ENCODE peak calls at places on chromosomes 3 and 15, in six cellular contexts. E is heart left ventricle, F is mesendoderm, U is body of pancreas, R is upper lobe of left lung, V is kidney. M is an unnamed sample. For H3K4me1, the result is how much of the 10 kb centered on the place peaks cover.

GRCh38 chr15:100124936-100125626 is 216.7 kb downstream of the ADAMTS17 start:
- DNase-seq in F (no peak), V (no peak), U (no peak), R (no peak), E (no peak), M (no peak)

GRCh38 chr15:93929375-93930094 is 301.8 kb upstream of the MCTP2 start:
- DNase-seq in V (no peak), E (peak), F (peak), R (no peak), U (peak), M (peak)

GRCh38 chr3:4772171-4772804 is 206.9 kb upstream of the BHLHE40 start:
- DNase-seq in U (peak), V (peak), E (peak), R (no peak), F (no peak), M (peak)

GRCh38 chr3:102255736-102256135 is 179.1 kb upstream of the ZPLD1 start:
- DNase-seq in F (no peak), E (no peak), V (no peak), U (no peak), R (no peak), M (no peak)

GRCh38 chr3:147672436-147672835 is 263.3 kb downstream of the ZIC1 start:
- DNase-seq in F (no peak), U (no peak), E (no peak), R (no peak), V (no peak), M (no peak)

GRCh38 chr3:56547486-56547885 is 9.5 kb upstream of the CCDC66 start:
- DNase-seq in R (no peak), V (no peak), U (no peak), F (no peak), E (no peak), M (no peak)

GRCh38 chr3:122947621-122948202 is 79.9 kb downstream of the SEMA5B start:
- DNase-seq in U (no peak), F (no peak), V (no peak), R (no peak), E (no peak), M (peak)

GRCh38 chr3:105999856-106000255 is 131.0 kb upstream of the CBLB start:
- DNase-seq in E (no peak), F (peak), R (no peak), U (no peak), V (no peak), M (no peak)

GRCh38 chr3:47419083-47420043 is 38.5 kb downstream of the PTPN23 start:
- DNase-seq in R (no peak), V (no peak), F (no peak), U (no peak), E (no peak), M (no peak)

GRCh38 chr3:38107911-38108648 is 28.8 kb downstream of the ACAA1 start:
- DNase-seq in U (no peak), V (no peak), F (no peak), R (no peak), E (no peak), M (no peak)

GRCh38 chr15:37847776-37848175 is 86.7 kb upstream of the TMCO5A start:
- DNase-seq in R (no peak), E (no peak), F (no peak), V (no peak), U (no peak), M (no peak)

GRCh38 chr3:22297436-22297835 is 546.4 kb upstream of the ZNF385D start:
- DNase-seq in E (no peak), V (no peak), U (no peak), R (no peak), F (no peak), M (no peak)

GRCh38 chr15:85646538-85647091 is 148.1 kb downstream of the KLHL25 start:
- DNase-seq in V (no peak), U (no peak), R (no peak), E (no peak), F (peak), M (peak)

GRCh38 chr3:99836681-99837080 is 19.0 kb downstream of the CMSS1 start:
- DNase-seq in V (no peak), R (no peak), U (no peak), E (no peak), F (no peak), M (no peak)

GRCh38 chr3:146883292-146883691 is 278.1 kb upstream of the PLSCR5 start:
- DNase-seq in R (no peak), E (no peak), F (no peak), V (no peak), U (no peak), M (no peak)

GRCh38 chr3:48119495-48120193 is 68.6 kb downstream of the CDC25A start:
- DNase-seq in E (peak), U (peak), F (no peak), R (no peak), V (peak), M (no peak)

GRCh38 chr15:34049096-34049495 is 10.1 kb upstream of the AVEN start:
- DNase-seq in V (no peak), R (no peak), U (no peak), E (no peak), F (peak), M (peak)

GRCh38 chr3:169146112-169146665 is 517.3 kb downstream of the MECOM start:
- DNase-seq in E (peak), F (peak), V (peak), R (peak), U (peak), M (peak)

GRCh38 chr3:156509209-156510174 is 45.4 kb downstream of the SSR3 start:
- DNase-seq in F (peak), V (no peak), U (no peak), R (no peak), E (no peak), M (peak)

GRCh38 chr3:38016410-38016809 is 13.0 kb downstream of the PLCD1 start:
- DNase-seq in R (no peak), V (peak), F (no peak), E (no peak), U (no peak), M (no peak)

GRCh38 chr3:185465471-185465870 is 33.4 kb downstream of the TMEM41A start:
- DNase-seq in E (no peak), R (no peak), V (no peak), U (no peak), F (no peak), M (no peak)

GRCh38 chr3:101813817-101814440 is 34.9 kb downstream of the NXPE3 start:
- DNase-seq in F (no peak), R (no peak), E (no peak), V (no peak), U (no peak), M (no peak)

GRCh38 chr15:31397851-31398661 is 71.4 kb downstream of the KLF13 start:
- DNase-seq in E (no peak), V (peak), R (no peak), F (peak), U (no peak), M (no peak)

GRCh38 chr15:65535192-65535591 is 4.9 kb downstream of the HACD3 start:
- DNase-seq in U (no peak), E (no peak), R (no peak), F (no peak), V (no peak), M (peak)

GRCh38 chr15:94323076-94323475 is 91.7 kb downstream of the MCTP2 start:
- DNase-seq in V (no peak), U (no peak), F (peak), E (no peak), R (no peak), M (no peak)

GRCh38 chr3:188697127-188697526 is 474.6 kb upstream of the TPRG1 start:
- DNase-seq in F (no peak), U (no peak), R (no peak), V (no peak), E (no peak), M (no peak)

GRCh38 chr3:185402561-185402960 is 39.6 kb downstream of the MAP3K13 start:
- DNase-seq in E (no peak), V (no peak), R (no peak), U (peak), F (no peak), M (peak)

GRCh38 chr3:126354776-126355175 is 2.4 kb downstream of the KLF15 start:
- DNase-seq in U (peak), F (no peak), E (no peak), R (peak), V (peak), M (no peak)

GRCh38 chr3:127206611-127207516 is 13.9 kb downstream of the PRR23E start:
- DNase-seq in R (peak), F (no peak), V (no peak), U (no peak), E (no peak), M (no peak)

GRCh38 chr3:196875258-196875657 is 7.5 kb downstream of the SENP5 start:
- DNase-seq in U (no peak), E (no peak), F (no peak), V (no peak), R (no peak), M (no peak)

GRCh38 chr15:87144775-87145174 is 1065.1 kb downstream of the AGBL1 start:
- DNase-seq in E (no peak), R (no peak), U (no peak), V (no peak), F (no peak), M (peak)

GRCh38 chr3:187445352-187445751 is 77.2 kb downstream of the RTP4 start:
- DNase-seq in F (no peak), U (no peak), V (no peak), R (no peak), E (no peak), M (no peak)

DNA sequence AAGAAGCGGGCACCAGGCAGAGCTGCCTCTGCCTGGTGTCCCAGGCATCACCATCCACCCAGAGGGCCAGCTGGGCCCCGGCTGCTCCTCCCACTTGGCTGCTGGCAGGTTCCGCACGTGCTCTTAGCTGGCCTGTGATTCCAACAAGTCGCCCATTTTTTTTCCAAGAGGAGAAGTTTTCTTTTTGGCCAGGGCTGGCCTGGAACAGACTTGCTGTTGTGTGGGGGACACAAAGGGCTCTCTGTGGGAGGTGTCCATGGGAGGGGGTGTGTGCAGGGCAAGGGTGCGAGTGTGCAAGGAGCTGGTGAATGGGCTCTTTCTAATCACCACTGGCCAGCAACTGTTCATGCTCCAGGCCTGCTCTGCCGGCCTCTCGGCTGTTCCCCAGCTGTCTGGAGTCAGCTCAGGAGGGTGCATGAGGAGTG is 7.3 kb downstream of the AMOTL2 start:
- DNase-seq in E (peak), V (peak), R (peak), F (no peak), U (no peak), M (no peak)
- H3K4me3 ChIP-seq in E (no peak), V (no peak), R (no peak), F (no peak), U (no peak), M (no peak)

GRCh38 chr15:70502576-70502975 is 260.8 kb downstream of the UACA start:
- DNase-seq in E (no peak), R (no peak), U (no peak), V (no peak), F (no peak), M (no peak)
- H3K4me1 ChIP-seq in E (under half), R (under half), U (under half), V (under half), F (under half), M (under half)

GRCh38 chr15:50124557-50125080 is 5.6 kb upstream of the ATP8B4 start:
- DNase-seq in E (no peak), F (no peak), U (no peak), V (no peak), R (no peak), M (no peak)
- H3K4me3 ChIP-seq in E (no peak), F (no peak), U (no peak), V (no peak), R (no peak), M (no peak)

GRCh38 chr15:78306176-78306774 is 6.9 kb upstream of the SKIC8 start:
- DNase-seq in E (no peak), U (no peak), F (peak), R (no peak), V (no peak), M (peak)

GRCh38 chr15:78302579-78302978 is 3.2 kb upstream of the SKIC8 start:
- DNase-seq in E (no peak), F (no peak), R (no peak), V (no peak), U (no peak), M (peak)

GRCh38 chr15:78303729-78304486 is 4.5 kb upstream of the SKIC8 start:
- DNase-seq in E (no peak), U (no peak), V (no peak), F (no peak), R (peak), M (no peak)

GRCh38 chr15:78301813-78302212 is 2.4 kb upstream of the SKIC8 start:
- DNase-seq in V (no peak), F (no peak), E (no peak), U (no peak), R (no peak), M (peak)

DNA sequence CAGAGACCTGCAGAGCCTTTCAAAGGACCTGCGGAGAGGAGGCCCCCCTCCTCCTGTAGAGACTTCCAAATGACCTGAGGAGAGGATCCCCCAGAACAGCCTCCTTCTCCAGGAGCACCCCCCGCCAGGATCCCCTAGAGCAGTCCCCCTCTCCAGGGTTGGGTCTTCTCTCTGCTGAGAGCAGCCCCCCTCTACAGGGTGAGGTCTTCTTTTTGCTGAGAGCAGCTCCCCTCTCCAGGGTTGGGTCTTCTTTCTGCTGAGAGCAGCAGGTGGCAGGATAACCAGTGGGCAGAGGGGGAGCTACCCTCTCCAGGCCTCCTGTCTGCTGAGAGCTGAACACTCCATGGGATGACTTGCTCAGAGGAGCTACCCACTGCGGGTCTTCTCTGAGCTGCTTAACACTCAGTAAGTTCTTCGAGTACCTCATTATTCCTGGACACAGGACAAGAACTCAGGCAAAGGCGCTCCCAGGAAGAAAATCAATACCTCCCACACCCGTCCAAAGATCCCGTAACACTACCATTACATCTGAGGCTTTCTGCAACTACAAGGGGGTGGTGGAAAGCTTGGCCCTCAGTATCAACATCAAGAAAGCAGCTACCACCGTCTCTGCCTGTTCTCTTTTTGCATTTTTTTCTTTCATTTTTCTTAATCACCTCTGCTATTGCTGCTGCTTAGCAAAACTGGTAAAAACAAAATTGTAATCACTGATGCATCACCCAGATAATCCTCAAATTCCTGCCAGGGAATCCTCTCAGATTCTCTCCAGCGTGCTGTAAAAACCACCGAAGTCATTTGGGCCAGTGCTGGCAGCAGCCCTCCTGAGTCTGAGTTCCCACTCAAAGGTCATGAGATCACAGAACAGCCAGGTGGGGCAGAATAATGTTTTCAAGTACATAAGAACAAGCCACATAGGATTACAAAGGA is 5.3 kb upstream of the SKIC8 start:
- DNase-seq in V (no peak), F (no peak), U (no peak), R (no peak), E (no peak), M (no peak)
- H3K4me1 ChIP-seq in V (under half), F (under half), U (under half), R (under half), E (under half), M (under half)

DNA sequence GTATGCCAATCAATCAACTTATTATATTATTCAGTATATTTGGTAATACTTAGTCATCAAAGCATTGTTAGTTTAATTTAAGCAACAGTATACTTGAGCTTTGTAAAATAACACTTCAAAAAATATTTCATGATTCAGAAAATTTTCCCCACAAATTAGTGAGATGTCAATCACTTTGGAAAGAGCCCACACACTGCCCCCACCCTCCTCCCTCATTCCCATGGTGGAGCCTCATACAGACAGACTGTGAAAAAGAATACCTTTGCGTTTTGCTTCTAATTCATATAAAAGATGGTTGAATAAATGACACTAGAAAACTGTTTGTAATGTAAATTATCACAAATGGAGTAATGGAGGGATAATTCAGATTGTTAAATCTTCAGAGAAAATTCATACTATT is 43.3 kb upstream of the MYO5C start:
- DNase-seq in U (no peak), R (no peak), V (no peak), E (no peak), F (no peak), M (no peak)
- H3K4me3 ChIP-seq in U (no peak), R (no peak), V (no peak), E (no peak), F (no peak), M (no peak)

GRCh38 chr3:57967590-57967989 is 40.6 kb upstream of the FLNB start:
- DNase-seq in F (no peak), U (no peak), R (no peak), E (no peak), V (no peak), M (no peak)
- H3K4me1 ChIP-seq in F (under half), U (under half), R (under half), E (under half), V (under half), M (under half)

DNA sequence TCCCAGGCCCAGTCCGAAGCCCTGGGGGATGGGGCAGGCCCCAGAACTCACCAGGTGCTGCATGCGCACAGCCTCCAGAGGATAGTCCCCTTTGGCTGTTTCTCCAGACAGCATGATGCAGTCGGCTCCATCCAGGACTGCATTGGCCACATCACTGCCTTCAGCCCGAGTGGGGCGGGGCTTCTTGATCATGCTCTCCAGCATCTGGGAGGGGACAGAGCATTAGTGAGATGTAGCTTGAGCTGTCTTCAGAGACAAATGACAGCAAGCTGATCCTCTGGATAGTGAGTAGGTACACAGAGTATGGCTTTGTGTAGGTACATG is 9.1 kb upstream of the GRAMD2A start:
- DNase-seq in U (no peak), R (no peak), E (no peak), F (no peak), V (no peak), M (no peak)
- H3K4me3 ChIP-seq in U (no peak), R (no peak), E (no peak), F (no peak), V (no peak), M (no peak)

GRCh38 chr3:32217339-32217738 is 21.1 kb upstream of the CMTM8 start:
- DNase-seq in R (no peak), E (no peak), V (no peak), F (no peak), U (peak), M (no peak)
- H3K4me1 ChIP-seq in R (under half), E (under half), V (under half), F (under half), U (under half), M (under half)

GRCh38 chr15:95326689-95327525 is 1003.6 kb upstream of the NR2F2 start:
- DNase-seq in F (peak), R (peak), E (peak), V (peak), U (no peak), M (no peak)

GRCh38 chr15:95328559-95328958 is 1001.9 kb upstream of the NR2F2 start:
- DNase-seq in V (no peak), E (no peak), R (no peak), U (no peak), F (no peak), M (no peak)

GRCh38 chr15:95329362-95329761 is 1001.1 kb upstream of the NR2F2 start:
- DNase-seq in E (no peak), F (no peak), R (no peak), V (peak), U (no peak), M (no peak)

GRCh38 chr15:95325763-95326688 is 1004.5 kb upstream of the NR2F2 start:
- DNase-seq in V (no peak), U (no peak), F (peak), E (no peak), R (no peak), M (peak)

GRCh38 chr15:95327661-95328060 is 1002.8 kb upstream of the NR2F2 start:
- DNase-seq in U (no peak), F (peak), V (no peak), R (no peak), E (no peak), M (no peak)
- H3K4me3 ChIP-seq in U (no peak), F (no peak), V (peak), R (no peak), E (peak), M (no peak)

GRCh38 chr3:112392393-112393359 is 59.7 kb downstream of the CD200 start:
- DNase-seq in F (no peak), V (no peak), E (no peak), R (no peak), U (no peak), M (no peak)

GRCh38 chr3:112391648-112392047 is 58.7 kb downstream of the CD200 start:
- DNase-seq in E (no peak), V (no peak), R (no peak), U (no peak), F (no peak), M (no peak)

GRCh38 chr3:112394008-112394616 is 61.2 kb downstream of the CD200 start:
- DNase-seq in E (no peak), F (no peak), V (no peak), U (no peak), R (no peak), M (peak)

GRCh38 chr3:112395166-112395894 is 62.4 kb downstream of the CD200 start:
- DNase-seq in U (no peak), R (no peak), V (no peak), E (no peak), F (no peak), M (peak)

GRCh38 chr3:112393360-112393728 is 60.4 kb downstream of the CD200 start:
- DNase-seq in E (no peak), F (no peak), R (no peak), U (no peak), V (no peak), M (no peak)
- H3K4me1 ChIP-seq in E (under half), F (under half), R (under half), U (under half), V (under half), M (under half)

M was measured in astrocyte.